ENCODE peak calls at places on chromosomes 6 and 20, in five cellular contexts. A is heart right ventricle, S is sciatic nerve, I is pancreas, V is renal cortical epithelial cell. O is an unnamed sample.

GRCh38 chr6:38612386-38612965 is 27.3 kb downstream of the BTBD9 start:
- DNase-seq in A (no peak), I (no peak), S (no peak), V (peak; percentile 85), O (peak; percentile 4)

GRCh38 chr6:14372738-14373484 is 255.3 kb downstream of the CD83 start:
- DNase-seq in S (no peak), A (no peak), V (no peak), I (no peak), O (no peak)

GRCh38 chr20:45251884-45252571 is 2.3 kb downstream of the SLPI start:
- DNase-seq in I (no peak), A (no peak), V (no peak), S (no peak), O (no peak)

GRCh38 chr6:16292432-16292831 is 54.0 kb downstream of the GMPR start:
- DNase-seq in S (no peak), V (no peak), I (no peak), A (no peak), O (no peak)

GRCh38 chr6:3766219-3766618 is 14.7 kb upstream of the PXDC1 start:
- DNase-seq in S (no peak), A (no peak), I (no peak), V (no peak), O (peak; percentile 63)

GRCh38 chr20:51331466-51331865 is 211.1 kb downstream of the NFATC2 start:
- DNase-seq in V (no peak), A (no peak), S (no peak), I (no peak), O (no peak)

GRCh38 chr6:115514656-115515055 is 546.0 kb downstream of the FRK start:
- DNase-seq in S (no peak), I (no peak), A (no peak), V (no peak), O (peak; percentile 9)

GRCh38 chr6:37473364-37474095 is 26.2 kb downstream of the CCDC167 start:
- DNase-seq in A (peak; percentile 77), V (peak; percentile 78), I (no peak), S (no peak), O (peak; percentile 71)

GRCh38 chr6:111870054-111870750 is 3.0 kb downstream of the FYN start:
- DNase-seq in S (no peak), A (no peak), I (no peak), V (no peak), O (no peak)

GRCh38 chr6:5905431-5906339 is 101.0 kb downstream of the NRN1 start:
- DNase-seq in V (no peak), I (no peak), S (peak; percentile 83), A (peak; percentile 73), O (peak; percentile 76)

GRCh38 chr6:134896881-134897280 is 53.0 kb downstream of the ALDH8A1 start:
- DNase-seq in S (no peak), V (no peak), I (no peak), A (no peak), O (no peak)

GRCh38 chr20:10673831-10674683 is at the start of gene JAG1:
- DNase-seq in S (peak; percentile 97), A (peak; percentile 95), I (peak; percentile 99), V (peak; percentile 84), O (peak; percentile 94)

GRCh38 chr6:154361476-154361875 is 4.9 kb upstream of the IPCEF1 start:
- DNase-seq in S (no peak), A (no peak), V (peak; percentile 7), I (no peak), O (no peak)

GRCh38 chr20:21166801-21167200 is 40.9 kb downstream of the KIZ start:
- DNase-seq in S (no peak), V (no peak), I (no peak), A (no peak), O (no peak)

GRCh38 chr6:160111812-160112211 is 9.8 kb upstream of the SLC22A1 start:
- DNase-seq in A (no peak), V (no peak), S (no peak), I (no peak), O (no peak)

GRCh38 chr6:134079406-134079921 is 27.0 kb upstream of the SLC2A12 start:
- DNase-seq in A (no peak), I (no peak), S (no peak), V (no peak), O (no peak)

GRCh38 chr6:68760941-68761676 is 126.0 kb downstream of the ADGRB3 start:
- DNase-seq in I (no peak), V (no peak), S (no peak), A (no peak), O (no peak)

O was measured in fibroblast of the conjunctiva.